ENCODE peak calls at places on chromosomes 5 and 9, in seven cellular contexts. T, S, B, Y, P, I and X are unnamed samples.

GRCh38 chr5:100584069-100584468 is 48.9 kb downstream of the FAM174A start:
- DNase-seq in S (no peak), T (no peak), Y (no peak), I (peak), B (no peak), P (no peak), X (no peak)

GRCh38 chr9:110114888-110115259 is 93.1 kb downstream of the C9orf152 start:
- DNase-seq in Y (no peak), S (no peak), P (no peak), T (no peak), I (no peak), B (no peak), X (no peak)

GRCh38 chr5:66945389-66946349 is 250.9 kb downstream of the CD180 start:
- DNase-seq in S (no peak), I (no peak), P (no peak), B (no peak), T (no peak), Y (no peak), X (no peak)

GRCh38 chr9:125974705-125975104 is 227.5 kb downstream of the PBX3 start:
- DNase-seq in T (no peak), P (no peak), S (no peak), I (no peak), Y (no peak), B (no peak), X (no peak)

GRCh38 chr9:121071356-121071755 is 3.4 kb upstream of the CNTRL start:
- DNase-seq in P (no peak), I (no peak), Y (no peak), B (no peak), S (no peak), T (no peak), X (no peak)

GRCh38 chr9:135504262-135505229 is 4.1 kb downstream of the MRPS2 start:
- DNase-seq in Y (peak), T (peak), P (no peak), B (peak), I (no peak), S (peak), X (peak)

GRCh38 chr5:123700624-123701023 is 188.6 kb downstream of the CSNK1G3 start:
- DNase-seq in Y (peak), B (no peak), S (no peak), I (no peak), P (no peak), T (no peak), X (no peak)

GRCh38 chr5:112267231-112267630 is 151.8 kb downstream of the EPB41L4A start:
- DNase-seq in T (peak), I (no peak), P (no peak), Y (no peak), S (no peak), B (no peak), X (no peak)

GRCh38 chr9:10251490-10251889 is 361.3 kb downstream of the PTPRD start:
- DNase-seq in B (no peak), S (peak), Y (no peak), I (no peak), P (no peak), T (no peak), X (no peak)

GRCh38 chr9:136133191-136133958 is 14.7 kb upstream of the TMEM250 start:
- DNase-seq in P (no peak), I (no peak), T (peak), B (peak), Y (no peak), S (no peak), X (peak)

GRCh38 chr5:15026944-15027343 is 155.4 kb upstream of the ANKH start:
- DNase-seq in S (no peak), B (no peak), I (no peak), T (no peak), Y (no peak), P (no peak), X (no peak)

GRCh38 chr9:87122947-87123685 is 175.8 kb upstream of the GAS1 start:
- DNase-seq in P (no peak), S (no peak), B (no peak), Y (no peak), I (no peak), T (no peak), X (no peak)

GRCh38 chr5:177111720-177112394 is 21.7 kb upstream of the NSD1 start:
- DNase-seq in B (peak), I (no peak), T (peak), S (peak), P (peak), Y (peak), X (peak)

GRCh38 chr5:149485655-149486615 is 65.3 kb downstream of the CSNK1A1 start:
- DNase-seq in I (no peak), B (peak), T (peak), Y (peak), P (no peak), S (peak), X (peak)

GRCh38 chr9:12426198-12426864 is 266.9 kb upstream of the TYRP1 start:
- DNase-seq in I (no peak), S (no peak), T (no peak), Y (no peak), B (no peak), P (no peak), X (peak)

GRCh38 chr5:138824924-138825863 is 49.9 kb downstream of the LRRTM2 start:
- DNase-seq in B (peak), I (no peak), T (peak), S (peak), Y (no peak), P (no peak), X (no peak)

GRCh38 chr9:133759146-133759900 is 21.2 kb upstream of the SARDH start:
- DNase-seq in P (no peak), Y (peak), S (no peak), T (peak), I (no peak), B (peak), X (peak)

GRCh38 chr9:122228191-122228905 is 409 bp downstream of the LHX6 start:
- DNase-seq in B (no peak), Y (no peak), I (no peak), T (peak), P (no peak), S (no peak), X (no peak)

GRCh38 chr5:66897355-66897754 is 299.2 kb downstream of the CD180 start:
- DNase-seq in I (no peak), Y (no peak), P (no peak), B (no peak), T (peak), S (no peak), X (no peak)

GRCh38 chr9:71042448-71042847 is 79.0 kb downstream of the TRPM3 start:
- DNase-seq in I (no peak), S (no peak), T (no peak), P (no peak), B (no peak), Y (no peak), X (no peak)

GRCh38 chr5:42242210-42242609 is 181.0 kb upstream of the GHR start:
- DNase-seq in T (no peak), I (no peak), Y (no peak), S (no peak), B (no peak), P (no peak), X (no peak)

GRCh38 chr9:136020206-136020605 is 59.0 kb upstream of the UBAC1 start:
- DNase-seq in T (peak), S (no peak), P (no peak), I (no peak), B (no peak), Y (no peak), X (no peak)

GRCh38 chr9:134168731-134169130 is 4.4 kb upstream of the RNU6ATAC start:
- DNase-seq in T (no peak), Y (no peak), B (no peak), S (peak), P (no peak), I (no peak), X (no peak)

GRCh38 chr5:9324348-9325056 is 221.4 kb downstream of the SEMA5A start:
- DNase-seq in B (no peak), I (no peak), Y (no peak), S (no peak), P (no peak), T (no peak), X (no peak)

GRCh38 chr9:36941441-36941840 is 92.6 kb downstream of the PAX5 start:
- DNase-seq in P (no peak), B (no peak), I (no peak), S (no peak), T (no peak), Y (no peak), X (no peak)

GRCh38 chr5:159773062-159773924 is 143.0 kb upstream of the ADRA1B start:
- DNase-seq in P (no peak), Y (peak), B (peak), I (no peak), S (no peak), T (peak), X (peak)
- TF ChIP-seq JUND in P (no peak), Y (peak), B (peak), I (no peak), S (no peak), T (peak), X (no peak)

DNA sequence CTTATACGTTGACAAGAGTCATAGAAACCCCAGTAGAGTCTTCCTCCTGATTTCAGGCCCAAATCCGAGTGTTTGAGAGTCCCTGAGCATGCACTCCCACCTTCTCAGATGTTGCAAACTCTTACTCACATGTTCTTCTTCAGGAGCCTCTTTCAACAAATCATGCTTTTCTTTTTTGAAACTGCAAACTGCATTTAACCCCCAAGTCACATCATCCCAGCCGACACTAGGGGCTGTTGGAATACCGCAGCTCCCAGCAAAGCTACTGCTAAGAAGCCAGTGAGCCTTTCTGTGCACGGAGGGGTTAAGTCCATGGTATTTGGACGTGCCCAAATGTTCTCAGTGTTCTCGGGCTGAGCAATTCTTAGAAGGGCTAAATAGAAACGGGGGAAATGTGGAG is 282.9 kb downstream of the NFIB start:
- DNase-seq in T (no peak), S (no peak), I (no peak), Y (no peak), B (no peak), P (no peak), X (no peak)
- TF ChIP-seq JUND in T (no peak), S (no peak), I (no peak), Y (no peak), B (no peak), P (no peak), X (no peak)

DNA sequence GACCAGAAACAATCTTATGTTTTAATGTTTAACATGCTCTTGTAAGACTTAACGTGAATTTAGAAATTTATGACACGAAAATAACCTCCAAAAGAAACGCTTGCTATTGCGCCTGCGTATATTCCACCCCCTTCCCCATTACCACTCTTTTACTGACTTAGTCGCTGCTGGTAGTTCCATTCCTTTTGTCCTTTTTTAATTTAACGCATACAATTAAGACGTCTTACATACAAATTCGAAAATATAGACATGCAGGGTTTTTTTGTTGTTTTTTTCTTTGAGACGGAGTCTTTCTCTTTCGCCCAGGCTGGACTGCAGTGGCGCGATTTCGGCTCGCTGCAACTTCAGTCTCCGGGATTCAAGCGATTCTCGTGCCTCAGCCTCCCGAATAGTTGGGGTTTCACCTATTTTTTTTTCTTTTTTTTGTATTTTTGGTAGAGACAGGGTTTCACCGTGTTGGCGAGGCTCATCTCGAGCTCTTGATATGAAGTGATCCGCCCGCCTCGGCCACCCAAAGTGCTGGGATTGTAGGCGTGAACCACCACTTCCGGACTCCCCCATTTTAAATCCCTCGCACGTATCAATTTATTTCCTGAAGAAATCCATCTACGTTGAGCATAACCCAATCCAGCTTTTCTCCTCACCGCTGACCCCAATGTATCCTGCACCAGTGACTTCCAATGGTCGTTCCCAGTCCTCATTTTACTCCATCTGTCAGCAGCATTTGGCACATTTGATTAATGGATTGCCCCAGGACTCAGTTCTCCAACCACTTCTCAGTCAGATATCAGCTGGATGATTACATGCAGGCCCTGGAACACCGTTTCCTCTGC is 678 bp upstream of the MED7 start:
- DNase-seq in P (no peak), T (peak), S (no peak), Y (no peak), B (peak), I (no peak), X (peak)
- TF ChIP-seq JUND in P (no peak), T (no peak), S (no peak), Y (no peak), B (no peak), I (no peak), X (no peak)

GRCh38 chr9:2639786-2640185 is 18.2 kb downstream of the VLDLR start:
- DNase-seq in P (no peak), Y (no peak), S (peak), B (no peak), I (no peak), T (no peak), X (no peak)

GRCh38 chr9:2641033-2641432 is 19.4 kb downstream of the VLDLR start:
- DNase-seq in T (no peak), Y (no peak), B (no peak), P (no peak), I (no peak), S (no peak), X (no peak)

GRCh38 chr9:2642068-2642467 is 20.5 kb downstream of the VLDLR start:
- DNase-seq in S (no peak), B (no peak), I (no peak), P (no peak), Y (no peak), T (no peak), X (no peak)

GRCh38 chr9:2638871-2639673 is 17.5 kb downstream of the VLDLR start:
- DNase-seq in I (no peak), P (no peak), T (no peak), B (no peak), Y (no peak), S (no peak), X (no peak)

GRCh38 chr9:2640570-2640969 is 19.0 kb downstream of the VLDLR start:
- DNase-seq in T (no peak), B (no peak), Y (no peak), P (no peak), S (no peak), I (no peak), X (no peak)
- TF ChIP-seq JUND in T (no peak), B (no peak), Y (no peak), P (no peak), S (no peak), I (no peak), X (no peak)